ENCODE peak calls at places on chromosome 2, in nine cellular contexts. One of them, this sample, is unnamed.
A peak's percentile ranks its signal among the peaks of the same experiment; 100 is the strongest.

GRCh38 chr2:218622606-218623238 is 15.0 kb downstream of the PLCD4 start:
- DNase-seq in transverse colon: no peak
- DNase-seq in HCT116: no peak
- DNase-seq in spleen: no peak
- DNase-seq in GM12892: no peak
- DNase-seq in endothelial cell of umbilical vein: no peak
- DNase-seq in prostate gland: no peak
- DNase-seq in HepG2: no peak
- DNase-seq in stomach: no peak
- DNase-seq in this sample: no peak

GRCh38 chr2:2326053-2326452 is 5.0 kb downstream of the MYT1L start:
- DNase-seq in transverse colon: no peak
- DNase-seq in HCT116: no peak
- DNase-seq in spleen: no peak
- DNase-seq in GM12892: no peak
- DNase-seq in endothelial cell of umbilical vein: no peak
- DNase-seq in prostate gland: no peak
- DNase-seq in HepG2: no peak
- DNase-seq in stomach: no peak
- DNase-seq in this sample: no peak

GRCh38 chr2:120453635-120453998 is 107.7 kb downstream of the INHBB start:
- DNase-seq in transverse colon: no peak
- DNase-seq in HCT116: no peak
- DNase-seq in spleen: no peak
- DNase-seq in GM12892: no peak
- DNase-seq in endothelial cell of umbilical vein: no peak
- DNase-seq in prostate gland: no peak
- DNase-seq in HepG2: peak; percentile 61
- DNase-seq in stomach: no peak
- DNase-seq in this sample: no peak

GRCh38 chr2:241129086-241129871 is 20.0 kb downstream of the PASK start:
- DNase-seq in transverse colon: no peak
- DNase-seq in HCT116: no peak
- DNase-seq in spleen: peak; percentile 69
- DNase-seq in GM12892: no peak
- DNase-seq in endothelial cell of umbilical vein: no peak
- DNase-seq in prostate gland: no peak
- DNase-seq in HepG2: no peak
- DNase-seq in stomach: no peak
- DNase-seq in this sample: peak; percentile 30

GRCh38 chr2:83862636-83863035 is 596.4 kb downstream of the SUCLG1 start:
- DNase-seq in transverse colon: no peak
- DNase-seq in HCT116: no peak
- DNase-seq in spleen: no peak
- DNase-seq in GM12892: no peak
- DNase-seq in endothelial cell of umbilical vein: no peak
- DNase-seq in prostate gland: no peak
- DNase-seq in HepG2: no peak
- DNase-seq in stomach: no peak
- DNase-seq in this sample: no peak

GRCh38 chr2:29802976-29803375 is 118.4 kb downstream of the ALK start:
- DNase-seq in transverse colon: no peak
- DNase-seq in HCT116: no peak
- DNase-seq in spleen: no peak
- DNase-seq in GM12892: no peak
- DNase-seq in endothelial cell of umbilical vein: no peak
- DNase-seq in prostate gland: no peak
- DNase-seq in HepG2: no peak
- DNase-seq in stomach: no peak
- DNase-seq in this sample: no peak

GRCh38 chr2:216618785-216619184 is 14.4 kb upstream of the IGFBP2 start:
- DNase-seq in transverse colon: no peak
- DNase-seq in HCT116: no peak
- DNase-seq in spleen: no peak
- DNase-seq in GM12892: no peak
- DNase-seq in endothelial cell of umbilical vein: no peak
- DNase-seq in prostate gland: no peak
- DNase-seq in HepG2: no peak
- DNase-seq in stomach: no peak
- DNase-seq in this sample: no peak

GRCh38 chr2:207694811-207695281 is 16.6 kb upstream of the CCNYL1 start:
- DNase-seq in transverse colon: no peak
- DNase-seq in HCT116: no peak
- DNase-seq in spleen: no peak
- DNase-seq in GM12892: no peak
- DNase-seq in endothelial cell of umbilical vein: no peak
- DNase-seq in prostate gland: no peak
- DNase-seq in HepG2: no peak
- DNase-seq in stomach: no peak
- DNase-seq in this sample: no peak

GRCh38 chr2:44939074-44940052 is 2.1 kb upstream of the SIX3 start:
- DNase-seq in transverse colon: no peak
- DNase-seq in HCT116: no peak
- DNase-seq in spleen: peak; percentile 64
- DNase-seq in GM12892: no peak
- DNase-seq in endothelial cell of umbilical vein: no peak
- DNase-seq in prostate gland: no peak
- DNase-seq in HepG2: no peak
- DNase-seq in stomach: no peak
- DNase-seq in this sample: no peak

GRCh38 chr2:117704818-117705217 is 109.7 kb upstream of the DDX18 start:
- DNase-seq in transverse colon: no peak
- DNase-seq in HCT116: no peak
- DNase-seq in spleen: no peak
- DNase-seq in GM12892: no peak
- DNase-seq in endothelial cell of umbilical vein: no peak
- DNase-seq in prostate gland: no peak
- DNase-seq in HepG2: no peak
- DNase-seq in stomach: no peak
- DNase-seq in this sample: no peak

GRCh38 chr2:27018142-27018541 is 14.6 kb upstream of the TMEM214 start:
- DNase-seq in transverse colon: no peak
- DNase-seq in HCT116: no peak
- DNase-seq in spleen: no peak
- DNase-seq in GM12892: no peak
- DNase-seq in endothelial cell of umbilical vein: no peak
- DNase-seq in prostate gland: no peak
- DNase-seq in HepG2: no peak
- DNase-seq in stomach: no peak
- DNase-seq in this sample: no peak

GRCh38 chr2:100580474-100581264 is 17.9 kb downstream of the PDCL3 start:
- DNase-seq in transverse colon: peak; percentile 40
- DNase-seq in HCT116: no peak
- DNase-seq in spleen: peak; percentile 84
- DNase-seq in GM12892: no peak
- DNase-seq in endothelial cell of umbilical vein: peak; percentile 28
- DNase-seq in prostate gland: no peak
- DNase-seq in HepG2: no peak
- DNase-seq in stomach: no peak
- DNase-seq in this sample: no peak

DNA sequence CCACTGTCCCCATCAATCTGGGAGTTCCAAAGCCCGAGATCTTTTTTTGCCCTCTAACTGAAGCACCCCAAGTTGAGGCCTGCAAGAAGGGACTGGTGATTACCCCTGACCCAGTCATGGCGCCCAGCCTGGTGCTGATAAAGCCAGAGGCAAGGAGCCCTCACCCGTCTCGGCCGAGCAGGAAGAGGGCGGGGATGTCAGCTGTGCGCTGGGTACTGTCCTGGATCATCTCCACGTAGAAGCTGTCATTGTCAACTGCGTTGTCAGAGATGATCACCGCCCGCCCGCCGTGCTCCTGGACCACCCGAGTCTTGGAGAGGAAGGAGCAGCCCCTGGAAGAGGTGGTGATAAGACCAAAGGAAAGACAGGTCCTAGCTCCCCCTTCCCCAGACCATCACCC is 4.4 kb downstream of the PRADC1 start:
- DNase-seq in transverse colon: no peak
- DNase-seq in HCT116: no peak
- DNase-seq in spleen: no peak
- DNase-seq in GM12892: no peak
- DNase-seq in endothelial cell of umbilical vein: no peak
- DNase-seq in prostate gland: no peak
- DNase-seq in HepG2: no peak
- DNase-seq in stomach: no peak
- DNase-seq in this sample: no peak
- TF ChIP-seq POLR2A in transverse colon: no peak
- TF ChIP-seq POLR2A in HCT116: no peak
- TF ChIP-seq POLR2A in spleen: no peak
- TF ChIP-seq POLR2A in GM12892: no peak
- TF ChIP-seq POLR2A in endothelial cell of umbilical vein: no peak
- TF ChIP-seq POLR2A in prostate gland: no peak
- TF ChIP-seq POLR2A in HepG2: no peak
- TF ChIP-seq POLR2A in stomach: no peak
- TF ChIP-seq POLR2A in this sample: no peak

GRCh38 chr2:84942964-84943421 is 28.0 kb upstream of the KCMF1 start:
- DNase-seq in transverse colon: no peak
- DNase-seq in HCT116: no peak
- DNase-seq in spleen: no peak
- DNase-seq in GM12892: no peak
- DNase-seq in endothelial cell of umbilical vein: no peak
- DNase-seq in prostate gland: no peak
- DNase-seq in HepG2: no peak
- DNase-seq in stomach: no peak
- DNase-seq in this sample: peak; percentile 12
- TF ChIP-seq POLR2AphosphoS5 in transverse colon: no peak
- TF ChIP-seq POLR2AphosphoS5 in HCT116: no peak
- TF ChIP-seq POLR2AphosphoS5 in spleen: no peak
- TF ChIP-seq POLR2AphosphoS5 in GM12892: peak; percentile 44
- TF ChIP-seq POLR2AphosphoS5 in endothelial cell of umbilical vein: no peak
- TF ChIP-seq POLR2AphosphoS5 in prostate gland: no peak
- TF ChIP-seq POLR2AphosphoS5 in HepG2: no peak
- TF ChIP-seq POLR2AphosphoS5 in stomach: no peak
- TF ChIP-seq POLR2AphosphoS5 in this sample: no peak

GRCh38 chr2:60808330-60808801 is 52.3 kb downstream of the PAPOLG start:
- DNase-seq in transverse colon: no peak
- DNase-seq in HCT116: no peak
- DNase-seq in spleen: no peak
- DNase-seq in GM12892: no peak
- DNase-seq in endothelial cell of umbilical vein: no peak
- DNase-seq in prostate gland: no peak
- DNase-seq in HepG2: peak; percentile 39
- DNase-seq in stomach: no peak
- DNase-seq in this sample: no peak

GRCh38 chr2:60806595-60806987 is 50.5 kb downstream of the PAPOLG start:
- DNase-seq in transverse colon: no peak
- DNase-seq in HCT116: no peak
- DNase-seq in spleen: peak; percentile 55
- DNase-seq in GM12892: no peak
- DNase-seq in endothelial cell of umbilical vein: no peak
- DNase-seq in prostate gland: no peak
- DNase-seq in HepG2: no peak
- DNase-seq in stomach: no peak
- DNase-seq in this sample: no peak

GRCh38 chr2:60804473-60804872 is 48.4 kb downstream of the PAPOLG start:
- DNase-seq in transverse colon: no peak
- DNase-seq in HCT116: no peak
- DNase-seq in spleen: no peak
- DNase-seq in GM12892: no peak
- DNase-seq in endothelial cell of umbilical vein: no peak
- DNase-seq in prostate gland: no peak
- DNase-seq in HepG2: no peak
- DNase-seq in stomach: no peak
- DNase-seq in this sample: no peak

GRCh38 chr2:60811491-60812370 is 55.7 kb downstream of the PAPOLG start:
- DNase-seq in transverse colon: no peak
- DNase-seq in HCT116: no peak
- DNase-seq in spleen: no peak
- DNase-seq in GM12892: no peak
- DNase-seq in endothelial cell of umbilical vein: no peak
- DNase-seq in prostate gland: no peak
- DNase-seq in HepG2: no peak
- DNase-seq in stomach: no peak
- DNase-seq in this sample: peak; percentile 20

DNA sequence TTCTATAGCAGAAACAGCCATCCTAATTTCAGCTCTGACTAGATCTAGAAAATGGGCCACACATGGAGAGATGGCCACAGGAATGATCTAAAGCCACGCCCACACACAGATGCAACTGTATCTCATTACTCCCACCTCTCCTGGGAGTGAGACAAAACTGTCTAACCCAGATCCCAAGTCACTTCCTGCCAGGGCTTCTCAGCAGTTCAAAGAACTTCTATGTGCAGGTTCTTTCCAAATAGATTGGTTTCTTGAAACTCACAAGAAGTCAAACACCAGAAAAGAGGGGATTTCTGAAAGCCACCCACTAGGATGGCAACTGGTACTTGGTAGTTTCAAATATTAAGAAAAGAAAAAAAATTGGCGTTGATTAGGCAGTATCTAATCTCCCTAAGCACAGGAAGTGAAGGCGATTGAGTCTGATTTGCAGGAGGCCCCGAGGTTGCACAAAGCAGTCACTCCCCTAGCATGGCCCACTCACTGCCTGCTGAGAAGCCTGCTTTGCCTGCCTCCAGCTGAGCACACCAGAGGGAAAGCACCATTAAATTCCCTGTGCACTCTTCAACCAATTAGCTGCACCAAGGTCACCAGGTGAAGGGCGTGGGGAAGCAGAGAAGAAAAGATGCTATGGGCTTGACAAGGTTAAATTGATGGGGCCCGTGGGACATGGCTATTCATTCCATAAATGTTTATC is 51.1 kb downstream of the PAPOLG start:
- DNase-seq in transverse colon: no peak
- DNase-seq in HCT116: no peak
- DNase-seq in spleen: peak; percentile 63
- DNase-seq in GM12892: peak; percentile 50
- DNase-seq in endothelial cell of umbilical vein: no peak
- DNase-seq in prostate gland: no peak
- DNase-seq in HepG2: no peak
- DNase-seq in stomach: no peak
- DNase-seq in this sample: no peak
- TF ChIP-seq POLR2A in transverse colon: no peak
- TF ChIP-seq POLR2A in HCT116: no peak
- TF ChIP-seq POLR2A in spleen: no peak
- TF ChIP-seq POLR2A in GM12892: peak; percentile 42
- TF ChIP-seq POLR2A in endothelial cell of umbilical vein: no peak
- TF ChIP-seq POLR2A in prostate gland: no peak
- TF ChIP-seq POLR2A in HepG2: no peak
- TF ChIP-seq POLR2A in stomach: no peak
- TF ChIP-seq POLR2A in this sample: no peak

DNA sequence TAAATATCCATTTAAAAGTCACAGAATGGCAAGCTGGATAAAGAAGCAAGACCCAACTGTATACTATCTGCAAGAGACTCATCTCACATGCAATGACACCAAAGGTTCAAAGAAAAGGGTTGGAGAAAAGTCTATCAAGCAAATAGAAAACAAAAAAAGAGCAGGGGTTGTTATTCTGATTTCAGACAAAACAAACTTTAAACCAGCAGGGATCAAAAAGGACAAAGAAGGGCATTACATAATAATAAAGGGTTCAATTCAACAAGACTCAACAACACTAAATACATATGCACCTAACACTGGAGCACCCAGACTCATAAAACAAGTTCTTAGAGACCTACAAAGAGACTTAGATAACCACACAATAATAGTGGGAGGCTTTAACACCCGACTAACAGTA is 14.4 kb upstream of the UNC80 start:
- DNase-seq in transverse colon: no peak
- DNase-seq in HCT116: no peak
- DNase-seq in spleen: no peak
- DNase-seq in GM12892: no peak
- DNase-seq in endothelial cell of umbilical vein: no peak
- DNase-seq in prostate gland: no peak
- DNase-seq in HepG2: no peak
- DNase-seq in stomach: no peak
- DNase-seq in this sample: no peak
- TF ChIP-seq POLR2AphosphoS5 in transverse colon: no peak
- TF ChIP-seq POLR2AphosphoS5 in HCT116: no peak
- TF ChIP-seq POLR2AphosphoS5 in spleen: no peak
- TF ChIP-seq POLR2AphosphoS5 in GM12892: no peak
- TF ChIP-seq POLR2AphosphoS5 in endothelial cell of umbilical vein: no peak
- TF ChIP-seq POLR2AphosphoS5 in prostate gland: no peak
- TF ChIP-seq POLR2AphosphoS5 in HepG2: no peak
- TF ChIP-seq POLR2AphosphoS5 in stomach: no peak
- TF ChIP-seq POLR2AphosphoS5 in this sample: no peak